ENCODE peak calls at places on chromosomes 13 and 19, in nine cellular contexts. X is retina; G is non-pigmented ciliary epithelial cell; W is heart left ventricle; M is CD8-positive, alpha-beta T cell; P is EL; C is stimulated activated CD8-positive, alpha-beta memory T cell treated with anti-CD3 and anti-CD28 coated beads, Interleukin-7, amount 100 ng/mL, for 24 hours; V is memory B cell; E is AG09319. N is an unnamed sample.

GRCh38 chr19:46944918-46945628 is 74.6 kb upstream of the NPAS1 start:
- DNase-seq in V (no peak), P (peak), G (no peak), C (no peak), E (peak), W (peak), M (no peak), X (peak), N (no peak)

GRCh38 chr19:14250870-14251269 is 44.9 kb upstream of the ADGRL1 start:
- DNase-seq in V (no peak), W (no peak), X (no peak), E (no peak), M (no peak), P (no peak), C (no peak), G (no peak), N (no peak)

GRCh38 chr13:91426913-91427312 is 28.5 kb downstream of the GPC5 start:
- DNase-seq in G (no peak), P (no peak), W (no peak), X (no peak), M (no peak), V (no peak), C (no peak), E (no peak), N (no peak)

GRCh38 chr13:51643882-51644281 is 59.6 kb downstream of the WDFY2 start:
- DNase-seq in C (no peak), G (peak), P (peak), E (peak), W (no peak), X (no peak), V (no peak), M (no peak), N (no peak)

GRCh38 chr19:23983406-23983805 is 68.7 kb downstream of the ZNF726 start:
- DNase-seq in G (no peak), C (no peak), W (no peak), E (no peak), X (no peak), V (no peak), P (no peak), M (no peak), N (no peak)

GRCh38 chr19:38989066-38989605 is 13.6 kb upstream of the FBXO17 start:
- DNase-seq in G (no peak), E (no peak), M (no peak), C (no peak), X (peak), W (no peak), V (no peak), P (peak), N (no peak)

GRCh38 chr19:1069009-1069779 is 2.2 kb downstream of the ARHGAP45 start:
- DNase-seq in E (no peak), C (no peak), W (peak), V (peak), X (no peak), G (no peak), P (no peak), M (peak), N (peak)

GRCh38 chr19:55005684-55006488 is 32.2 kb downstream of the GP6 start:
- DNase-seq in E (no peak), V (peak), W (no peak), C (no peak), M (peak), X (peak), P (peak), G (peak), N (peak)

GRCh38 chr13:112056284-112056727 is 10.6 kb upstream of the SOX1 start:
- DNase-seq in G (no peak), C (no peak), X (peak), E (no peak), W (no peak), V (no peak), P (no peak), M (no peak), N (no peak)

GRCh38 chr19:31988256-31988655 is 357.2 kb upstream of the ZNF507 start:
- DNase-seq in W (no peak), E (no peak), V (no peak), M (no peak), C (no peak), G (no peak), P (no peak), X (no peak), N (no peak)

GRCh38 chr19:51317381-51317780 is 5.9 kb downstream of the IGLON5 start:
- DNase-seq in P (no peak), E (no peak), X (no peak), V (no peak), G (no peak), C (no peak), W (no peak), M (no peak), N (no peak)

GRCh38 chr13:25980255-25980654 is 71.6 kb downstream of the SHISA2 start:
- DNase-seq in G (no peak), M (no peak), W (no peak), V (no peak), E (no peak), P (peak), C (no peak), X (peak), N (no peak)

GRCh38 chr13:97076898-97077297 is 82.6 kb upstream of the OXGR1 start:
- DNase-seq in V (no peak), W (no peak), P (no peak), C (no peak), E (peak), G (no peak), X (no peak), M (no peak), N (no peak)

GRCh38 chr19:54062643-54063042 is 1.1 kb downstream of the VSTM1 start:
- DNase-seq in X (no peak), P (no peak), V (no peak), G (no peak), C (no peak), W (peak), M (no peak), E (no peak), N (no peak)

GRCh38 chr19:56562766-56563165 is 4.5 kb upstream of the ZNF470 start:
- DNase-seq in M (no peak), C (no peak), V (no peak), P (no peak), W (no peak), E (no peak), X (no peak), G (no peak), N (no peak)

GRCh38 chr13:44259045-44260042 is 114.3 kb upstream of the SERP2 start:
- DNase-seq in C (peak), M (peak), G (no peak), V (peak), P (peak), E (no peak), W (no peak), X (no peak), N (peak)

GRCh38 chr13:58463841-58464240 is 832.3 kb downstream of the PCDH17 start:
- DNase-seq in P (no peak), C (no peak), W (no peak), M (no peak), V (no peak), G (no peak), X (no peak), E (no peak), N (no peak)

GRCh38 chr13:27924529-27925141 is 4.8 kb downstream of the PDX1 start:
- DNase-seq in G (no peak), P (no peak), C (no peak), X (peak), V (peak), E (no peak), W (no peak), M (no peak), N (no peak)

GRCh38 chr13:48902421-48902820 is 73.3 kb upstream of the FNDC3A start:
- DNase-seq in C (no peak), P (peak), E (peak), V (no peak), M (no peak), X (no peak), W (no peak), G (no peak), N (no peak)

GRCh38 chr13:110469597-110469996 is 91.9 kb downstream of the RAB20 start:
- DNase-seq in V (no peak), W (no peak), E (no peak), P (no peak), X (no peak), G (no peak), M (no peak), C (no peak), N (no peak)

GRCh38 chr19:42166336-42166735 is 34.1 kb upstream of the POU2F2 start:
- DNase-seq in E (no peak), C (no peak), P (no peak), X (no peak), M (no peak), V (no peak), W (no peak), G (no peak), N (no peak)

GRCh38 chr19:43759515-43759914 is 4.8 kb upstream of the SMG9 start:
- DNase-seq in X (no peak), P (peak), V (no peak), G (peak), M (no peak), E (no peak), C (no peak), W (peak), N (no peak)

GRCh38 chr13:64556391-64556790 is 2673.7 kb downstream of the PCDH9 start:
- DNase-seq in G (peak), E (no peak), C (no peak), V (no peak), M (no peak), P (peak), X (no peak), W (no peak), N (no peak)

GRCh38 chr13:34208326-34208725 is 390.4 kb downstream of the RFC3 start:
- DNase-seq in X (no peak), G (no peak), M (no peak), C (no peak), E (no peak), W (no peak), V (no peak), P (peak), N (no peak)

GRCh38 chr19:1008268-1009042 is 8.2 kb downstream of the GRIN3B start:
- DNase-seq in M (peak), V (no peak), E (no peak), C (no peak), X (no peak), W (peak), P (no peak), G (no peak), N (no peak)

GRCh38 chr19:19610376-19611240 is 7.9 kb downstream of the PBX4 start:
- DNase-seq in X (no peak), M (no peak), P (no peak), E (no peak), C (no peak), G (no peak), W (no peak), V (no peak), N (no peak)

GRCh38 chr13:26605845-26606244 is 48.4 kb downstream of the WASF3 start:
- DNase-seq in V (no peak), M (no peak), W (no peak), P (no peak), G (no peak), X (no peak), E (no peak), C (no peak), N (no peak)

GRCh38 chr19:58474291-58474996 is 1.7 kb upstream of the ZNF446 start:
- DNase-seq in M (no peak), C (no peak), X (no peak), P (peak), W (no peak), E (no peak), G (peak), V (no peak), N (no peak)

GRCh38 chr19:32771596-32771995 is 52.0 kb downstream of the TDRD12 start:
- DNase-seq in W (no peak), V (no peak), M (no peak), E (no peak), X (no peak), P (no peak), C (no peak), G (no peak), N (no peak)

GRCh38 chr13:106480511-106480910 is 55.0 kb downstream of the EFNB2 start:
- DNase-seq in P (no peak), M (no peak), V (no peak), X (no peak), E (no peak), W (no peak), G (no peak), C (no peak), N (no peak)

GRCh38 chr19:10230155-10230903 is 802 bp downstream of the S1PR2 start:
- DNase-seq in C (peak), V (peak), G (no peak), M (peak), E (no peak), W (peak), X (peak), P (peak), N (peak)

GRCh38 chr19:35153701-35154534 is 617 bp upstream of the FXYD5 start:
- DNase-seq in P (peak), W (peak), X (peak), E (no peak), M (peak), C (peak), V (peak), G (no peak), N (peak)

GRCh38 chr13:108927615-108928014 is 298.2 kb downstream of the MYO16 start:
- DNase-seq in M (no peak), W (no peak), C (no peak), E (no peak), V (no peak), P (no peak), X (no peak), G (no peak), N (no peak)

GRCh38 chr19:3670258-3670795 is 29.9 kb downstream of the PIP5K1C start:
- DNase-seq in V (no peak), X (peak), W (peak), M (no peak), C (no peak), E (peak), P (peak), G (no peak), N (no peak)

GRCh38 chr19:1252221-1252817 is 3.9 kb downstream of the MIDN start:
- DNase-seq in P (peak), M (peak), W (peak), X (peak), E (peak), C (no peak), V (peak), G (no peak), N (peak)

GRCh38 chr13:112240076-112240475 is 136.1 kb upstream of the SPACA7 start:
- DNase-seq in C (no peak), V (no peak), P (no peak), W (no peak), M (no peak), G (no peak), E (no peak), X (no peak), N (no peak)

GRCh38 chr13:111153977-111154332 is 38.8 kb downstream of the ARHGEF7 start:
- DNase-seq in E (no peak), P (peak), W (peak), M (peak), X (no peak), G (no peak), C (peak), V (no peak), N (peak)

N was measured in T-cell.